ENCODE peak calls at places on chromosomes 16 and 17, in ten cellular contexts. M, S, O, J, Y, Q, H, P, U and V are unnamed samples.

GRCh38 chr17:34154916-34155730 is 100.0 kb upstream of the CCL2 start:
- DNase-seq in M (no peak), S (no peak), O (no peak), J (no peak), Y (no peak), Q (no peak), H (no peak), P (no peak), U (no peak), V (no peak)

GRCh38 chr17:48374650-48375230 is 55.3 kb downstream of the SKAP1 start:
- DNase-seq in M (no peak), S (peak; percentile 17), O (no peak), J (no peak), Y (peak; percentile 73), Q (peak; percentile 72), H (no peak), P (peak; percentile 63), U (no peak), V (no peak)

GRCh38 chr17:49851387-49852291 is 3.8 kb upstream of the TAC4 start:
- DNase-seq in M (peak; percentile 72), S (peak; percentile 83), O (no peak), J (peak; percentile 83), Y (peak; percentile 77), Q (peak; percentile 74), H (peak; percentile 59), P (no peak), U (peak; percentile 84), V (peak; percentile 81)

GRCh38 chr16:15653227-15653626 is 3.2 kb downstream of the NDE1 start:
- DNase-seq in M (no peak), S (no peak), O (no peak), J (peak; percentile 50), Y (peak; percentile 47), Q (peak; percentile 32), H (peak; percentile 97), P (no peak), U (no peak), V (peak; percentile 24)

GRCh38 chr17:67602974-67603373 is 114.8 kb upstream of the NOL11 start:
- DNase-seq in M (no peak), S (peak; percentile 29), O (peak; percentile 13), J (no peak), Y (peak; percentile 58), Q (peak; percentile 75), H (peak; percentile 49), P (peak; percentile 56), U (no peak), V (no peak)

GRCh38 chr16:47370536-47370935 is 90.3 kb downstream of the ITFG1 start:
- DNase-seq in M (no peak), S (no peak), O (no peak), J (no peak), Y (no peak), Q (no peak), H (no peak), P (no peak), U (no peak), V (no peak)

GRCh38 chr17:72034000-72034399 is 86.8 kb upstream of the SOX9 start:
- DNase-seq in M (no peak), S (no peak), O (no peak), J (no peak), Y (no peak), Q (no peak), H (no peak), P (no peak), U (no peak), V (no peak)

GRCh38 chr16:75138233-75138632 is 10.1 kb upstream of the ZFP1 start:
- DNase-seq in M (no peak), S (no peak), O (no peak), J (no peak), Y (no peak), Q (no peak), H (no peak), P (no peak), U (no peak), V (no peak)

GRCh38 chr16:66511615-66512500 is 38.1 kb downstream of the TK2 start:
- DNase-seq in M (peak; percentile 36), S (peak; percentile 73), O (no peak), J (no peak), Y (peak; percentile 58), Q (peak; percentile 90), H (peak; percentile 72), P (peak; percentile 43), U (no peak), V (no peak)
- TF ChIP-seq CTCF in M (no peak), S (no peak), O (no peak), J (no peak), Y (no peak), Q (no peak), H (no peak), P (peak; percentile 18), U (no peak), V (no peak)

GRCh38 chr17:42997390-42997983 is 732 bp upstream of the RPL27 start:
- DNase-seq in M (no peak), S (no peak), O (no peak), J (no peak), Y (no peak), Q (peak; percentile 9), H (no peak), P (no peak), U (no peak), V (no peak)

GRCh38 chr17:42989146-42989545 is 8.8 kb downstream of the RUNDC1 start:
- DNase-seq in M (no peak), S (peak; percentile 42), O (no peak), J (no peak), Y (no peak), Q (peak; percentile 35), H (no peak), P (no peak), U (no peak), V (no peak)

GRCh38 chr17:42989726-42990652 is 8.2 kb upstream of the RPL27 start:
- DNase-seq in M (no peak), S (no peak), O (no peak), J (no peak), Y (no peak), Q (peak; percentile 90), H (peak; percentile 26), P (no peak), U (no peak), V (no peak)

GRCh38 chr17:42991471-42991870 is 6.7 kb upstream of the RPL27 start:
- DNase-seq in M (no peak), S (no peak), O (no peak), J (no peak), Y (no peak), Q (no peak), H (no peak), P (no peak), U (no peak), V (no peak)

DNA sequence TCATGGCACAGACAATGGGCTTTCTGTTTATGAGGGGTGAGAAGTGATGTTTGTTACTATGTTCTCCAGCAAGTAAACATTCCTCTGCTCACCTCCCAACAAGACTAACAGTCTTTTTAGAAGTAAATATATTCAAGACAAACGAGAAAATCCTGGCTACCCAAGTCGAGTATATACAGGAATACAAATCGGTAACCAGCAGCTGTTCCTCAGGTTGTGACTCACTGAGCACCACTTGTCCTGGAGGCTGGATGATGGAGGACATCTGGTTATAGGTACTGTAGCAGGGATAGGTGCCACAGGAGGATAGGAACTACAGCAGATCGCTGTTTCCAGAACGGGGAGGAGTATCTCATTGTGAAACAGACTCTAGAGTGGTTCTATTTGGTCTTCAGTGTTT is 5.3 kb upstream of the RPL27 start:
- DNase-seq in M (no peak), S (no peak), O (no peak), J (no peak), Y (no peak), Q (no peak), H (no peak), P (no peak), U (no peak), V (no peak)
- H3K4me3 ChIP-seq in M (no peak overlapping the region), S (no peak overlapping the region), O (no peak overlapping the region), J (no peak overlapping the region), Y (no peak overlapping the region), Q (no peak overlapping the region), H (no peak overlapping the region), P (no peak overlapping the region), U (no peak overlapping the region), V (no peak overlapping the region)

GRCh38 chr16:86363836-86364618 is 146.3 kb upstream of the FOXF1 start:
- DNase-seq in M (no peak), S (no peak), O (no peak), J (no peak), Y (no peak), Q (no peak), H (no peak), P (no peak), U (no peak), V (no peak)

GRCh38 chr16:86363057-86363490 is 147.3 kb upstream of the FOXF1 start:
- DNase-seq in M (no peak), S (no peak), O (no peak), J (no peak), Y (no peak), Q (peak; percentile 43), H (peak; percentile 98), P (no peak), U (no peak), V (no peak)

GRCh38 chr16:86365513-86366040 is 144.8 kb upstream of the FOXF1 start:
- DNase-seq in M (no peak), S (no peak), O (no peak), J (no peak), Y (no peak), Q (no peak), H (no peak), P (no peak), U (no peak), V (no peak)

GRCh38 chr16:86364653-86365380 is 145.5 kb upstream of the FOXF1 start:
- DNase-seq in M (no peak), S (no peak), O (no peak), J (no peak), Y (no peak), Q (no peak), H (no peak), P (no peak), U (no peak), V (no peak)

DNA sequence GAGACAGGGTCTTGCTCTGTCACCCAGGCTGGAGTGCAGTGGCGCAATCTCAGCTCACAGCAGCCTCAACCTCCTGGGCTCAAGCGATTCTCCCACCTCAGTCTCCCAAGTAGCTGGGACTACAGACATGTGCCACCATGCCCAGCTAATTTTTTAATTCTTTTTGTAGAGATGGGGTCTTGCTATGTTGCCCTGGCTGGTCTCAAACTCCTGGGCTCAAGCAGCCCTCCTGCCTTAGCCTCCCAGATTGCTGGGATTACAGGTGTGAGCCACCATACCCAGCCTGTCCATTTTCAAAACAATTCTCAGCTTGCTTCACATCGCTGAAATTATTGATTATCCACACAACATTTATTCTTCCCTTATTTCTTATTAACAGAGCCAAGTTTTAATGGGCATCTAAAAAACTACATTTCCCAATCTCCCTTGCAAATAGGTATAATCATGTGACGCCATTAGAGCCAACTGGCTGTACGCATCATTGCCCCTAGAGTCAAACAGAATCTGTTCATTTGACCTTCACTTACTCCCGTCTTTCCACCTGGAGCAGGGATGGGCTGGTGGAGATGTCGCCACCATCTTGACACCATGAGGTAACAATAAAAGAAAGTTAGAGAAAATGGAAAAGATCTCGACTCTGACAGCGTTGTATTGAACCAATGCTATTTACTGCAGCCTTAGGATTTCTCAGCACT is 148.0 kb upstream of the FOXF1 start:
- DNase-seq in M (no peak), S (no peak), O (no peak), J (no peak), Y (no peak), Q (no peak), H (no peak), P (peak; percentile 46), U (no peak), V (no peak)
- H3K27me3 ChIP-seq in M (no peaks in the 10 kb centered on the region), S (no peaks in the 10 kb centered on the region), O (peaks cover 7% of the 10 kb centered on the region), J (peaks cover 15% of the 10 kb centered on the region), Y (no peaks in the 10 kb centered on the region), Q (peaks cover 90% of the 10 kb centered on the region), H (no peaks in the 10 kb centered on the region), P (no peaks in the 10 kb centered on the region), U (peaks cover 79% of the 10 kb centered on the region), V (peaks cover 92% of the 10 kb centered on the region)

GRCh38 chr17:8122391-8122922 is 1.4 kb downstream of the HES7 start:
- DNase-seq in M (no peak), S (no peak), O (no peak), J (no peak), Y (no peak), Q (peak; percentile 5), H (peak; percentile 50), P (no peak), U (no peak), V (no peak)

GRCh38 chr17:8119575-8120519 is 1.5 kb upstream of the ALOXE3 start:
- DNase-seq in M (peak; percentile 77), S (peak; percentile 73), O (peak; percentile 99), J (peak; percentile 73), Y (peak; percentile 89), Q (peak; percentile 93), H (peak; percentile 92), P (peak; percentile 90), U (peak; percentile 75), V (peak; percentile 75)

GRCh38 chr17:8121531-8122390 is 2.1 kb downstream of the HES7 start:
- DNase-seq in M (no peak), S (peak; percentile 46), O (no peak), J (peak; percentile 59), Y (peak; percentile 70), Q (peak; percentile 47), H (peak; percentile 55), P (peak; percentile 51), U (peak; percentile 59), V (no peak)

GRCh38 chr17:8118769-8119574 is 658 bp upstream of the ALOXE3 start:
- DNase-seq in M (peak; percentile 90), S (peak; percentile 88), O (no peak), J (peak; percentile 91), Y (peak; percentile 95), Q (peak; percentile 77), H (peak; percentile 80), P (peak; percentile 65), U (peak; percentile 91), V (peak; percentile 91)

GRCh38 chr17:8120520-8121443 is 2.5 kb upstream of the ALOXE3 start:
- DNase-seq in M (no peak), S (peak; percentile 42), O (no peak), J (peak; percentile 63), Y (peak; percentile 71), Q (peak; percentile 90), H (peak; percentile 69), P (peak; percentile 88), U (peak; percentile 54), V (no peak)
- TF ChIP-seq CTCF in M (peak; percentile 26), S (no peak), O (peak; percentile 53), J (no peak), Y (no peak), Q (no peak), H (peak; percentile 25), P (peak; percentile 43), U (no peak), V (peak; percentile 34)